ENCODE peak calls at places on chromosomes 11 and 22, in six cellular contexts. J is GM12891, E is GM12878, X is K562, C is H1, O is HepG2. F is an unnamed sample.
A peak's percentile ranks its signal among the peaks of the same experiment; 100 is the strongest.

GRCh38 chr11:83511646-83512045 is 225.5 kb upstream of the CCDC90B start:
- DNase-seq in C (no peak), J (no peak), X (no peak), E (no peak), O (no peak), F (no peak)

GRCh38 chr11:93213622-93214021 is 15.8 kb upstream of the SLC36A4 start:
- DNase-seq in C (no peak), J (no peak), O (no peak), X (no peak), E (no peak), F (no peak)

GRCh38 chr11:80503990-80504389 is 1063.2 kb upstream of the TENM4 start:
- DNase-seq in J (no peak), X (no peak), C (no peak), E (no peak), O (no peak), F (no peak)

GRCh38 chr11:90332415-90332814 is 109.6 kb upstream of the CHORDC1 start:
- DNase-seq in E (no peak), O (no peak), X (no peak), J (no peak), C (no peak), F (no peak)

GRCh38 chr22:38760477-38761201 is 4.8 kb upstream of the SUN2 start:
- DNase-seq in X (no peak), E (no peak), C (no peak), O (peak; percentile 21), J (no peak), F (no peak)

GRCh38 chr22:46936378-46936916 is 174.0 kb downstream of the TBC1D22A start:
- DNase-seq in C (peak; percentile 37), J (no peak), X (no peak), E (no peak), O (peak; percentile 76), F (no peak)

GRCh38 chr11:5293028-5293427 is 8.7 kb downstream of the OR51B4 start:
- DNase-seq in X (no peak), E (no peak), J (no peak), C (no peak), O (no peak), F (no peak)

GRCh38 chr11:68168694-68169093 is 44.4 kb downstream of the KMT5B start:
- DNase-seq in E (no peak), O (no peak), C (no peak), J (no peak), X (no peak), F (no peak)

GRCh38 chr11:101264303-101264702 is 134.7 kb upstream of the PGR start:
- DNase-seq in C (no peak), E (no peak), O (no peak), X (no peak), J (no peak), F (no peak)

GRCh38 chr11:126594921-126595367 is 239.5 kb downstream of the ST3GAL4 start:
- DNase-seq in J (no peak), X (no peak), O (no peak), E (no peak), C (no peak), F (no peak)

GRCh38 chr11:107999759-108000455 is 8.8 kb upstream of the CUL5 start:
- DNase-seq in C (peak; percentile 72), J (peak; percentile 47), O (peak; percentile 72), E (peak; percentile 11), X (peak; percentile 59), F (peak; percentile 42)

GRCh38 chr11:2808850-2809847 is 76.4 kb downstream of the CDKN1C start:
- DNase-seq in X (no peak), C (no peak), J (no peak), E (no peak), O (no peak), F (no peak)

GRCh38 chr11:134275534-134276395 is at the start of gene GLB1L3:
- DNase-seq in E (no peak), J (peak; percentile 46), X (peak; percentile 57), O (no peak), C (peak; percentile 85), F (peak; percentile 57)

GRCh38 chr11:74425100-74425499 is 26.9 kb upstream of the PGM2L1 start:
- DNase-seq in J (no peak), C (no peak), E (no peak), O (no peak), X (no peak), F (no peak)

GRCh38 chr11:74090701-74091100 is 80.1 kb downstream of the C2CD3 start:
- DNase-seq in O (peak; percentile 12), J (no peak), X (no peak), E (no peak), C (no peak), F (no peak)

GRCh38 chr11:17599460-17599925 is 52.4 kb downstream of the OTOG start:
- DNase-seq in E (no peak), X (no peak), O (no peak), J (no peak), C (no peak), F (no peak)

GRCh38 chr11:61886643-61887042 is 4.7 kb downstream of the FADS3 start:
- DNase-seq in X (no peak), C (no peak), E (no peak), O (no peak), J (no peak), F (no peak)

GRCh38 chr11:64870893-64871849 is 7.2 kb downstream of the EHD1 start:
- DNase-seq in O (no peak), E (no peak), J (no peak), X (peak; percentile 37), C (no peak), F (no peak)

GRCh38 chr22:33919591-33920501 is at the start of gene LARGE1:
- DNase-seq in O (peak; percentile 13), J (peak; percentile 32), X (peak; percentile 18), C (peak; percentile 72), E (no peak), F (no peak)

GRCh38 chr11:35873721-35874120 is 70.1 kb upstream of the LDLRAD3 start:
- DNase-seq in X (no peak), O (no peak), J (no peak), E (no peak), C (peak; percentile 29), F (no peak)

DNA sequence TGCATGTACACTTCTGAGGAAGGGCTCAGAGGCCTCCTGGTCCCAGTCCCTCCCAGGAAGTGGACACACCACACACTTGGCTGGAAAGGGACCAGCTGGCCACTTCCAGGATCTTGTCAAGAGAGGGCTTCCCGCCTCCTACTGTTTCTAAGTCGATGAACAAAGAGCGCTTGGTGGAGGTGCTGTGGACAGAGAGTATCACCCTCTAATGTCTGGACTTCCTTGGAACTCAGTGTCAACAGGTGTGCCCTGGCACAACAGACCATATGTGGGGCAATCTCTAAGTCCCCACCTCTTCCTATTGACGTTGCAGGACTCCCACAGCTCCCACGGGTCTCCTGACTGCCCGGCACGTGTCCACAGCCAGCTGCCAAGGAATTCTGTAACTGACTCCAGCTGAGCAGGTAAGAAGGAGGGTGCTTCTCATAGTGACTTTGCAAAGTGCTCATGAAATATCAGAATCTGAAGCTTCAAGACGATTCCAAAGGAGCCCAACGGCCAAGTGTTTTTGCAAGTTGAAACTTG is 16.1 kb downstream of the POU2AF1 start:
- DNase-seq in E (no peak), O (no peak), X (no peak), J (no peak), C (no peak), F (no peak)
- TF ChIP-seq POLR2A in E (peak; percentile 63), O (no peak), X (no peak), J (no peak), C (no peak), F (no peak)

GRCh38 chr11:102849319-102849718 is 5.9 kb upstream of the MMP3 start:
- DNase-seq in C (no peak), O (no peak), J (no peak), E (no peak), X (no peak), F (no peak)

GRCh38 chr11:102853055-102853454 is 9.6 kb upstream of the MMP3 start:
- DNase-seq in O (no peak), C (no peak), E (no peak), X (no peak), J (no peak), F (no peak)

GRCh38 chr11:102853956-102854355 is 10.5 kb upstream of the MMP3 start:
- DNase-seq in O (no peak), J (no peak), E (no peak), C (no peak), X (no peak), F (no peak)

GRCh38 chr11:102846292-102846691 is 2.9 kb upstream of the MMP3 start:
- DNase-seq in O (no peak), E (no peak), C (no peak), X (no peak), J (no peak), F (no peak)

DNA sequence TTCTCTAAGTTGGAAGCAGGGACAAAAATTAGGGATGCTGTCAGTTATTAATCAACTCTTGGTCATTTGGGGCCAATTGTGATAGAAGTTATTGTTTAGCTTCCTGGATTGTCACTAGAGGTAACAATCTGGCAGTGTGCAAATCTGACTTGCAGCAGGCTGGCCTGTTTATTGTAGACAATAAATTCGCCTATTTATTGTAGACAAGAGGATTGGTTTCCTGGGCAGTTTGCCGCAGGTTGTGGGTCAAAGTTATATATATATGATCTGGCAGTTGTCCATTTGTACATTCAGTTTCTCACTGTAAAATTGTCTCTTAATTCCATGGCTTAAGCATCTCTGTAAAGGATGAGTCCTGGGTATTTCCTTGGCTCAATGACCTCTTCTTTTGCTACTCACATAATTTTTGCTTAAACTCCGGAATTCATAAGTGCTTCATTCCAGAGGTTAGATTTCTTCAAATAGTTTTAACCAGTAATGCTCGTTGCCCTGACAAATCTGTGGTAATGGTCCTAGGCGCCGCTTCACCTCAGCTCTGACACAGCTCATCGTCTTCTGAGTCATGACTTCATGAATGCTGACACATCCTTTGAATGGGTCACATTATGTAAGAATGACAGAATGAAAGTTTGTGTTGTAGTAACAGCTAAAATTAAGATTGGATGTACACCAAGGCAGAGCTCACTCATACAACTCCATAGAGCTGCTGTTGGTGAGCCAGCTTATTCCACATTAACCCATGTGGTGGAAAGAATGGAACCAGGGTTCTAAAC is 7.8 kb upstream of the MMP3 start:
- DNase-seq in J (no peak), X (no peak), O (no peak), E (no peak), C (no peak), F (no peak)
- TF ChIP-seq TAF1 in J (no peak), X (no peak), O (no peak), E (no peak), C (no peak), F (no peak)

DNA sequence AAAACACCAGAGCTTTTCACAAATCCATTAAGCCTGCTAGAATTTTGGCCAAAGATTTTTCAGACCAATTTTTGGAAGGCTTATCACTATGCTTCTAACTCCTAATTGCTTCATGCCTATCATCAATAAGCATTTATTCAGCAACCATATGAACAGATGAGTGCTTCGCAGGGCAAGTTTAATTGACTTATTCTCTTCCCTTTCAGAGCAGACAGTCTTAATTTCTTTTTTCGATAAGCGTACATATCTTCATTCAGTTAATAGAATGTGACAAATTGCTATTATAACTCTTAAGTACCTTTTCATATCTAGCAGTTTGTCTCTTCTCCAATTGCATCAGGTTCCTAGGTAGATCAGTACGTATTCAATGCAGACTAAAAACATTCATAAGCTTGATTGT is 298.4 kb upstream of the ANO5 start:
- DNase-seq in C (no peak), E (no peak), O (no peak), J (no peak), X (no peak), F (no peak)
- TF ChIP-seq POLR2A in C (no peak), E (no peak), O (no peak), J (no peak), X (no peak), F (no peak)

DNA sequence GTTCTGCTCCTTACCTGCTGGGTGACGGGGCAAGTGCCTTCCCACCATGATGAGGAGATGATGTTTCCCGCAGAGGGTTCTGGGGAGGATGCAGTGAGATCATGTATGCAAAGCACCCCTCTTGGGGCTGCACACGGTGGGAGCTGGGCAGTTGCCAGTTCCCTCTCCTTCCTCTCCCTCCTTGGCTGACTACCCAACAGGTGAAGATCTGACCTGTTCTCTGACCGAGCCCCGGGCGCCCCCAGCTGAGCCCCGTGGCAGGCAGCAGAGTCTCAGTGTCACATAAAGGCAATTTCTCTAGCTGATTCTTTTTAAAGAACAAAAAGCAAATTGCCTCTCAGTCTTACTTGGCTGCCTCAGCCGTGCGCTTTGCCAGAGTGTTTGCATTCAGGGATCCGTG is 85.7 kb downstream of the GRIK4 start:
- DNase-seq in C (no peak), X (no peak), O (no peak), E (no peak), J (no peak), F (no peak)
- TF ChIP-seq TAF1 in C (no peak), X (no peak), O (no peak), E (no peak), J (no peak), F (no peak)